ENCODE peak calls at places on chromosomes 13 and 19, in four cellular contexts. One of them, this sample, is unnamed.

GRCh38 chr19:13095393-13095784 is 7.3 kb downstream of the LYL1 start:
- DNase-seq in COLO829: no peak
- DNase-seq in activated T-helper 1 cell treated with anti-CD3 and anti-CD28 coated beads, Interleukin-12 subunit alpha, Interleukin-12 subunit beta, Interleukin-2, Interleukin-4 antibody, amounts not matched to agents 30 ng/mL and 10 ng/mL and 1 ng/mL, durations not matched to agents 14 hours and 24 hours and 36 hours: no peak
- DNase-seq in heart right ventricle: no peak
- DNase-seq in this sample: no peak

GRCh38 chr13:46181799-46182490 is at the start of gene LCP1:
- DNase-seq in COLO829: no peak
- DNase-seq in activated T-helper 1 cell treated with anti-CD3 and anti-CD28 coated beads, Interleukin-12 subunit alpha, Interleukin-12 subunit beta, Interleukin-2, Interleukin-4 antibody, amounts not matched to agents 30 ng/mL and 10 ng/mL and 1 ng/mL, durations not matched to agents 14 hours and 24 hours and 36 hours: peak
- DNase-seq in heart right ventricle: no peak
- DNase-seq in this sample: no peak

GRCh38 chr13:100210966-100211710 is 122.2 kb downstream of the PCCA start:
- DNase-seq in COLO829: no peak
- DNase-seq in activated T-helper 1 cell treated with anti-CD3 and anti-CD28 coated beads, Interleukin-12 subunit alpha, Interleukin-12 subunit beta, Interleukin-2, Interleukin-4 antibody, amounts not matched to agents 30 ng/mL and 10 ng/mL and 1 ng/mL, durations not matched to agents 14 hours and 24 hours and 36 hours: no peak
- DNase-seq in heart right ventricle: no peak
- DNase-seq in this sample: no peak

GRCh38 chr19:2986951-2987491 is 9.7 kb downstream of the TLE6 start:
- DNase-seq in COLO829: no peak
- DNase-seq in activated T-helper 1 cell treated with anti-CD3 and anti-CD28 coated beads, Interleukin-12 subunit alpha, Interleukin-12 subunit beta, Interleukin-2, Interleukin-4 antibody, amounts not matched to agents 30 ng/mL and 10 ng/mL and 1 ng/mL, durations not matched to agents 14 hours and 24 hours and 36 hours: no peak
- DNase-seq in heart right ventricle: no peak
- DNase-seq in this sample: no peak

GRCh38 chr13:38008636-38009035 is 139.1 kb upstream of the TRPC4 start:
- DNase-seq in COLO829: no peak
- DNase-seq in activated T-helper 1 cell treated with anti-CD3 and anti-CD28 coated beads, Interleukin-12 subunit alpha, Interleukin-12 subunit beta, Interleukin-2, Interleukin-4 antibody, amounts not matched to agents 30 ng/mL and 10 ng/mL and 1 ng/mL, durations not matched to agents 14 hours and 24 hours and 36 hours: no peak
- DNase-seq in heart right ventricle: no peak
- DNase-seq in this sample: peak

GRCh38 chr13:49437705-49438104 is 6.2 kb downstream of the CAB39L start:
- DNase-seq in COLO829: no peak
- DNase-seq in activated T-helper 1 cell treated with anti-CD3 and anti-CD28 coated beads, Interleukin-12 subunit alpha, Interleukin-12 subunit beta, Interleukin-2, Interleukin-4 antibody, amounts not matched to agents 30 ng/mL and 10 ng/mL and 1 ng/mL, durations not matched to agents 14 hours and 24 hours and 36 hours: no peak
- DNase-seq in heart right ventricle: no peak
- DNase-seq in this sample: no peak

GRCh38 chr19:1847684-1848398 is 442 bp downstream of the REXO1 start:
- DNase-seq in COLO829: no peak
- DNase-seq in activated T-helper 1 cell treated with anti-CD3 and anti-CD28 coated beads, Interleukin-12 subunit alpha, Interleukin-12 subunit beta, Interleukin-2, Interleukin-4 antibody, amounts not matched to agents 30 ng/mL and 10 ng/mL and 1 ng/mL, durations not matched to agents 14 hours and 24 hours and 36 hours: no peak
- DNase-seq in heart right ventricle: no peak
- DNase-seq in this sample: no peak

GRCh38 chr13:65825039-65825438 is 1405.1 kb downstream of the PCDH9 start:
- DNase-seq in COLO829: no peak
- DNase-seq in activated T-helper 1 cell treated with anti-CD3 and anti-CD28 coated beads, Interleukin-12 subunit alpha, Interleukin-12 subunit beta, Interleukin-2, Interleukin-4 antibody, amounts not matched to agents 30 ng/mL and 10 ng/mL and 1 ng/mL, durations not matched to agents 14 hours and 24 hours and 36 hours: no peak
- DNase-seq in heart right ventricle: no peak
- DNase-seq in this sample: no peak

GRCh38 chr13:48403151-48403631 is 9.7 kb downstream of the LPAR6 start:
- DNase-seq in COLO829: no peak
- DNase-seq in activated T-helper 1 cell treated with anti-CD3 and anti-CD28 coated beads, Interleukin-12 subunit alpha, Interleukin-12 subunit beta, Interleukin-2, Interleukin-4 antibody, amounts not matched to agents 30 ng/mL and 10 ng/mL and 1 ng/mL, durations not matched to agents 14 hours and 24 hours and 36 hours: peak
- DNase-seq in heart right ventricle: no peak
- DNase-seq in this sample: no peak

GRCh38 chr19:6828698-6829633 is 56.5 kb downstream of the VAV1 start:
- DNase-seq in COLO829: peak
- DNase-seq in activated T-helper 1 cell treated with anti-CD3 and anti-CD28 coated beads, Interleukin-12 subunit alpha, Interleukin-12 subunit beta, Interleukin-2, Interleukin-4 antibody, amounts not matched to agents 30 ng/mL and 10 ng/mL and 1 ng/mL, durations not matched to agents 14 hours and 24 hours and 36 hours: peak
- DNase-seq in heart right ventricle: no peak
- DNase-seq in this sample: no peak

GRCh38 chr19:7527516-7528191 is 5.2 kb downstream of the MCOLN1 start:
- DNase-seq in COLO829: no peak
- DNase-seq in activated T-helper 1 cell treated with anti-CD3 and anti-CD28 coated beads, Interleukin-12 subunit alpha, Interleukin-12 subunit beta, Interleukin-2, Interleukin-4 antibody, amounts not matched to agents 30 ng/mL and 10 ng/mL and 1 ng/mL, durations not matched to agents 14 hours and 24 hours and 36 hours: no peak
- DNase-seq in heart right ventricle: no peak
- DNase-seq in this sample: no peak

GRCh38 chr13:93289842-93290241 is 63.2 kb downstream of the GPC6 start:
- DNase-seq in COLO829: no peak
- DNase-seq in activated T-helper 1 cell treated with anti-CD3 and anti-CD28 coated beads, Interleukin-12 subunit alpha, Interleukin-12 subunit beta, Interleukin-2, Interleukin-4 antibody, amounts not matched to agents 30 ng/mL and 10 ng/mL and 1 ng/mL, durations not matched to agents 14 hours and 24 hours and 36 hours: no peak
- DNase-seq in heart right ventricle: no peak
- DNase-seq in this sample: no peak

GRCh38 chr13:39327080-39327479 is 275.9 kb downstream of the LHFPL6 start:
- DNase-seq in COLO829: no peak
- DNase-seq in activated T-helper 1 cell treated with anti-CD3 and anti-CD28 coated beads, Interleukin-12 subunit alpha, Interleukin-12 subunit beta, Interleukin-2, Interleukin-4 antibody, amounts not matched to agents 30 ng/mL and 10 ng/mL and 1 ng/mL, durations not matched to agents 14 hours and 24 hours and 36 hours: no peak
- DNase-seq in heart right ventricle: no peak
- DNase-seq in this sample: no peak

GRCh38 chr13:48585456-48585840 is 52.6 kb upstream of the RCBTB2 start:
- DNase-seq in COLO829: peak
- DNase-seq in activated T-helper 1 cell treated with anti-CD3 and anti-CD28 coated beads, Interleukin-12 subunit alpha, Interleukin-12 subunit beta, Interleukin-2, Interleukin-4 antibody, amounts not matched to agents 30 ng/mL and 10 ng/mL and 1 ng/mL, durations not matched to agents 14 hours and 24 hours and 36 hours: no peak
- DNase-seq in heart right ventricle: peak
- DNase-seq in this sample: no peak